ENCODE peak calls at places on chromosomes 7 and 10, in nine cellular contexts. B is psoas muscle; R is activated naive CD8-positive, alpha-beta T cell treated with anti-CD3 and anti-CD28 coated beads, Interleukin-2, amount 50 U/mL, for 16 hours; Q is frontal cortex; V is BJ; S is A549; Y is neuronal stem cell; E is stimulated activated CD8-positive, alpha-beta memory T cell treated with anti-CD3 and anti-CD28 coated beads, Interleukin-15, amount 100 ng/mL, for 24 hours; M is CD14-positive monocyte. W is an unnamed sample.

GRCh38 chr10:47164126-47164799 is 135.7 kb upstream of the GDF10 start:
- DNase-seq in B (no peak), R (no peak), Q (no peak), V (no peak), S (no peak), Y (no peak), E (no peak), M (no peak), W (no peak)

GRCh38 chr10:112374724-112375541 is 1.0 kb downstream of the ACSL5 start:
- DNase-seq in B (no peak), R (no peak), Q (no peak), V (no peak), S (no peak), Y (no peak), E (no peak), M (peak; percentile 58), W (peak; percentile 21)

GRCh38 chr10:80165173-80165572 is 32.6 kb downstream of the PLAC9 start:
- DNase-seq in B (no peak), R (no peak), Q (no peak), V (no peak), S (peak; percentile 20), Y (no peak), E (no peak), M (no peak), W (no peak)

GRCh38 chr10:116913681-116914080 is 64.4 kb downstream of the ENO4 start:
- DNase-seq in B (no peak), R (no peak), Q (no peak), V (no peak), S (no peak), Y (no peak), E (no peak), M (no peak), W (no peak)

GRCh38 chr10:97584060-97584797 is at the start of gene HOGA1:
- DNase-seq in B (peak; percentile 96), R (no peak), Q (peak; percentile 82), V (no peak), S (peak; percentile 92), Y (no peak), E (no peak), M (no peak), W (peak; percentile 20)

GRCh38 chr10:113920819-113921345 is 66.4 kb downstream of the NHLRC2 start:
- DNase-seq in B (no peak), R (no peak), Q (no peak), V (no peak), S (no peak), Y (no peak), E (no peak), M (no peak), W (no peak)

GRCh38 chr7:75608451-75609122 is 116.5 kb downstream of the SPDYE5 start:
- DNase-seq in B (no peak), R (no peak), Q (no peak), V (no peak), S (no peak), Y (no peak), E (no peak), M (no peak), W (no peak)

GRCh38 chr7:30247546-30248386 is 36.6 kb upstream of the ZNRF2 start:
- DNase-seq in B (no peak), R (no peak), Q (no peak), V (no peak), S (no peak), Y (no peak), E (no peak), M (no peak), W (no peak)

GRCh38 chr7:64494912-64495461 is 67.9 kb downstream of the ZNF680 start:
- DNase-seq in B (no peak), R (no peak), Q (no peak), V (no peak), S (no peak), Y (no peak), E (no peak), M (no peak), W (no peak)

GRCh38 chr10:99694171-99694570 is 34.9 kb downstream of the ENTPD7 start:
- DNase-seq in B (no peak), R (no peak), Q (no peak), V (peak; percentile 91), S (no peak), Y (no peak), E (no peak), M (no peak), W (no peak)

GRCh38 chr7:70143089-70144044 is 545.1 kb downstream of the AUTS2 start:
- DNase-seq in B (no peak), R (no peak), Q (no peak), V (peak; percentile 26), S (no peak), Y (no peak), E (no peak), M (no peak), W (no peak)